ENCODE peak calls at places on chromosome 2, in six cellular contexts. V, B, T, D, A and Z are unnamed samples.

GRCh38 chr2:73370348-73370747 is 15.3 kb upstream of the ALMS1 start:
- DNase-seq in D (no peak), T (no peak), A (no peak), B (no peak), V (no peak), Z (no peak)

GRCh38 chr2:119679846-119680245 is 845 bp downstream of the TMEM177 start:
- DNase-seq in D (no peak), B (no peak), T (no peak), V (no peak), A (no peak), Z (no peak)

GRCh38 chr2:201930043-201930442 is 103.6 kb upstream of the FZD7 start:
- DNase-seq in V (no peak), T (no peak), B (no peak), A (no peak), D (no peak), Z (no peak)

GRCh38 chr2:120246546-120247300 is 5.9 kb upstream of the RALB start:
- DNase-seq in V (no peak), T (no peak), B (no peak), D (no peak), A (no peak), Z (no peak)

GRCh38 chr2:179139506-179139905 is 89.6 kb upstream of the CCDC141 start:
- DNase-seq in A (no peak), B (no peak), T (no peak), V (no peak), D (no peak), Z (no peak)

GRCh38 chr2:184644685-184645084 is 46.4 kb downstream of the ZNF804A start:
- DNase-seq in T (no peak), B (no peak), A (no peak), V (no peak), D (no peak), Z (no peak)

GRCh38 chr2:127581516-127582490 is 46.3 kb downstream of the MYO7B start:
- DNase-seq in B (no peak), T (no peak), D (no peak), A (no peak), V (no peak), Z (no peak)

GRCh38 chr2:6053711-6054393 is 361.7 kb downstream of the SOX11 start:
- DNase-seq in B (no peak), D (peak; percentile 47), V (no peak), A (no peak), T (no peak), Z (no peak)

GRCh38 chr2:226187601-226188000 is 612.0 kb downstream of the IRS1 start:
- DNase-seq in A (no peak), D (no peak), V (peak; percentile 31), B (peak; percentile 84), T (no peak), Z (no peak)

GRCh38 chr2:160721089-160722040 is 227.8 kb upstream of the RBMS1 start:
- DNase-seq in A (no peak), D (no peak), B (peak; percentile 46), T (no peak), V (no peak), Z (no peak)

GRCh38 chr2:118112771-118113334 is 24.6 kb downstream of the INSIG2 start:
- DNase-seq in T (no peak), D (no peak), A (no peak), B (peak; percentile 83), V (no peak), Z (no peak)

GRCh38 chr2:174673405-174673804 is 75.8 kb upstream of the WIPF1 start:
- DNase-seq in A (no peak), B (no peak), V (no peak), T (no peak), D (no peak), Z (no peak)

GRCh38 chr2:79530443-79530842 is 17.6 kb downstream of the CTNNA2 start:
- DNase-seq in B (no peak), D (no peak), A (no peak), T (no peak), V (no peak), Z (no peak)

GRCh38 chr2:169718930-169719504 is 14.6 kb upstream of the KLHL23 start:
- DNase-seq in A (no peak), D (no peak), T (no peak), B (no peak), V (no peak), Z (no peak)

GRCh38 chr2:209476367-209477191 is 52.7 kb downstream of the MAP2 start:
- DNase-seq in B (peak; percentile 17), D (peak; percentile 35), A (no peak), V (no peak), T (no peak), Z (no peak)

GRCh38 chr2:44477657-44478414 is 116.1 kb downstream of the CAMKMT start:
- DNase-seq in V (no peak), D (no peak), A (no peak), B (no peak), T (no peak), Z (no peak)